ENCODE peak calls at places on chromosomes 13 and 19, in four cellular contexts. B is ovary; G is activated CD8-positive, alpha-beta memory T cell treated with anti-CD3 and anti-CD28 coated beads for 1 hour; E is effector memory CD4-positive, alpha-beta T cell. V is an unnamed sample.

GRCh38 chr13:98576215-98576945 is 527 bp downstream of the STK24 start:
- DNase-seq in B (peak), G (no peak), E (no peak), V (peak)

GRCh38 chr13:27211771-27212364 is 39.5 kb upstream of the RPL21 start:
- DNase-seq in B (no peak), G (no peak), E (no peak), V (no peak)

GRCh38 chr19:35555301-35556005 is 8.0 kb downstream of the ATP4A start:
- DNase-seq in B (no peak), G (no peak), E (no peak), V (no peak)

GRCh38 chr19:35306473-35307246 is 14.7 kb downstream of the MAG start:
- DNase-seq in B (no peak), G (no peak), E (no peak), V (no peak)

GRCh38 chr19:46471116-46471733 is at the start of gene PNMA8A:
- DNase-seq in B (peak), G (no peak), E (no peak), V (peak)

GRCh38 chr13:33089311-33089710 is 73.1 kb downstream of the KL start:
- DNase-seq in B (no peak), G (no peak), E (no peak), V (no peak)

GRCh38 chr13:56752630-56753029 is 388.1 kb upstream of the PRR20A start:
- DNase-seq in B (no peak), G (no peak), E (no peak), V (no peak)

GRCh38 chr19:55642153-55643002 is 1.1 kb upstream of the ZNF581 start:
- DNase-seq in B (peak), G (no peak), E (no peak), V (peak)

GRCh38 chr19:12611361-12611699 is 610 bp downstream of the ZNF791 start:
- DNase-seq in B (peak), G (no peak), E (no peak), V (peak)

GRCh38 chr19:42132030-42132628 is at the start of gene POU2F2:
- DNase-seq in B (no peak), G (peak), E (peak), V (peak)

GRCh38 chr13:45863716-45864590 is 12.4 kb upstream of the SIAH3 start:
- DNase-seq in B (no peak), G (no peak), E (no peak), V (no peak)

GRCh38 chr13:102141625-102142472 is 260.0 kb downstream of the FGF14 start:
- DNase-seq in B (no peak), G (no peak), E (no peak), V (no peak)

GRCh38 chr19:39679056-39679790 is 23.5 kb downstream of the LGALS16 start:
- DNase-seq in B (no peak), G (no peak), E (no peak), V (no peak)

GRCh38 chr19:35560677-35561076 is 2.8 kb downstream of the ATP4A start:
- DNase-seq in B (no peak), G (no peak), E (no peak), V (no peak)

GRCh38 chr19:23283925-23284324 is 33.7 kb upstream of the ZNF724 start:
- DNase-seq in B (no peak), G (peak), E (peak), V (peak)

GRCh38 chr13:110280996-110281688 is 25.8 kb downstream of the COL4A1 start:
- DNase-seq in B (no peak), G (no peak), E (no peak), V (no peak)

GRCh38 chr19:51751655-51752054 is at the start of gene FPR1:
- DNase-seq in B (no peak), G (no peak), E (no peak), V (no peak)

GRCh38 chr19:45162464-45163143 is 1.8 kb upstream of the NKPD1 start:
- DNase-seq in B (no peak), G (no peak), E (no peak), V (no peak)

GRCh38 chr19:3852614-3853254 is 16.1 kb downstream of the ZFR2 start:
- DNase-seq in B (no peak), G (no peak), E (no peak), V (no peak)

GRCh38 chr13:34258646-34259386 is 440.9 kb downstream of the RFC3 start:
- DNase-seq in B (no peak), G (no peak), E (no peak), V (no peak)

V was measured in aorta.